ENCODE peak calls at places on chromosomes 11 and 22, in seven cellular contexts. One of them, this sample, is unnamed.

GRCh38 chr11:67441082-67441683 is 2.1 kb downstream of the CORO1B start:
- DNase-seq in stomach: no peak
- DNase-seq in ovary: no peak
- DNase-seq in HCT116: no peak
- DNase-seq in body of pancreas: no peak
- DNase-seq in adrenal gland: no peak
- DNase-seq in NB4: peak
- DNase-seq in this sample: no peak

GRCh38 chr11:72228844-72229231 is 4.3 kb downstream of the INPPL1 start:
- DNase-seq in adrenal gland: peak
- DNase-seq in HCT116: no peak
- DNase-seq in ovary: no peak
- DNase-seq in stomach: peak
- DNase-seq in NB4: no peak
- DNase-seq in body of pancreas: no peak
- DNase-seq in this sample: no peak

GRCh38 chr22:46610345-46610744 is 9.8 kb upstream of the GRAMD4 start:
- DNase-seq in HCT116: no peak
- DNase-seq in adrenal gland: no peak
- DNase-seq in NB4: no peak
- DNase-seq in ovary: no peak
- DNase-seq in body of pancreas: no peak
- DNase-seq in stomach: no peak
- DNase-seq in this sample: no peak

GRCh38 chr11:6057452-6057851 is 26.9 kb upstream of the OR56A1 start:
- DNase-seq in adrenal gland: no peak
- DNase-seq in HCT116: no peak
- DNase-seq in body of pancreas: no peak
- DNase-seq in NB4: peak
- DNase-seq in stomach: no peak
- DNase-seq in ovary: no peak
- DNase-seq in this sample: no peak

GRCh38 chr11:123481647-123482046 is 51.6 kb downstream of the GRAMD1B start:
- DNase-seq in adrenal gland: no peak
- DNase-seq in body of pancreas: no peak
- DNase-seq in stomach: no peak
- DNase-seq in NB4: peak
- DNase-seq in ovary: no peak
- DNase-seq in HCT116: no peak
- DNase-seq in this sample: no peak

GRCh38 chr22:49329636-49330035 is 498.0 kb downstream of the BRD1 start:
- DNase-seq in HCT116: no peak
- DNase-seq in ovary: no peak
- DNase-seq in adrenal gland: no peak
- DNase-seq in NB4: no peak
- DNase-seq in stomach: peak
- DNase-seq in body of pancreas: no peak
- DNase-seq in this sample: no peak

GRCh38 chr11:127003260-127003981 is 2.9 kb upstream of the KIRREL3 start:
- DNase-seq in body of pancreas: no peak
- DNase-seq in ovary: no peak
- DNase-seq in NB4: peak
- DNase-seq in adrenal gland: peak
- DNase-seq in stomach: no peak
- DNase-seq in HCT116: no peak
- DNase-seq in this sample: no peak

GRCh38 chr11:44945639-44946038 is 5.0 kb downstream of the TP53I11 start:
- DNase-seq in adrenal gland: no peak
- DNase-seq in NB4: no peak
- DNase-seq in stomach: no peak
- DNase-seq in HCT116: no peak
- DNase-seq in ovary: no peak
- DNase-seq in body of pancreas: no peak
- DNase-seq in this sample: no peak

GRCh38 chr11:70226967-70227366 is 23.9 kb downstream of the FADD start:
- DNase-seq in stomach: no peak
- DNase-seq in NB4: peak
- DNase-seq in adrenal gland: no peak
- DNase-seq in body of pancreas: no peak
- DNase-seq in ovary: no peak
- DNase-seq in HCT116: peak
- DNase-seq in this sample: peak

GRCh38 chr11:69396948-69397307 is 84.5 kb upstream of the LINC01488 start:
- DNase-seq in HCT116: no peak
- DNase-seq in body of pancreas: no peak
- DNase-seq in adrenal gland: no peak
- DNase-seq in ovary: no peak
- DNase-seq in stomach: no peak
- DNase-seq in NB4: no peak
- DNase-seq in this sample: no peak

GRCh38 chr11:111775024-111775710 is 9.0 kb upstream of the PPP2R1B start:
- DNase-seq in ovary: peak
- DNase-seq in NB4: no peak
- DNase-seq in body of pancreas: peak
- DNase-seq in stomach: peak
- DNase-seq in HCT116: no peak
- DNase-seq in adrenal gland: no peak
- DNase-seq in this sample: no peak

GRCh38 chr11:30420233-30420787 is 97.4 kb downstream of the ARL14EP start:
- DNase-seq in adrenal gland: no peak
- DNase-seq in stomach: no peak
- DNase-seq in HCT116: no peak
- DNase-seq in body of pancreas: no peak
- DNase-seq in ovary: no peak
- DNase-seq in NB4: no peak
- DNase-seq in this sample: no peak

GRCh38 chr11:61923166-61924015 is 6.0 kb upstream of the RAB3IL1 start:
- DNase-seq in NB4: no peak
- DNase-seq in adrenal gland: peak
- DNase-seq in stomach: peak
- DNase-seq in ovary: peak
- DNase-seq in HCT116: no peak
- DNase-seq in body of pancreas: peak
- DNase-seq in this sample: peak

GRCh38 chr11:124070906-124071621 is 29.9 kb upstream of the OR10G7 start:
- DNase-seq in HCT116: peak
- DNase-seq in NB4: peak
- DNase-seq in adrenal gland: peak
- DNase-seq in stomach: peak
- DNase-seq in ovary: peak
- DNase-seq in body of pancreas: peak
- DNase-seq in this sample: no peak

GRCh38 chr11:124315052-124315451 is 1.3 kb upstream of the OR8D1 start:
- DNase-seq in adrenal gland: no peak
- DNase-seq in body of pancreas: no peak
- DNase-seq in NB4: no peak
- DNase-seq in HCT116: no peak
- DNase-seq in ovary: no peak
- DNase-seq in stomach: no peak
- DNase-seq in this sample: no peak

GRCh38 chr11:110032957-110033570 is 60.1 kb upstream of the ZC3H12C start:
- DNase-seq in ovary: no peak
- DNase-seq in HCT116: no peak
- DNase-seq in NB4: no peak
- DNase-seq in body of pancreas: no peak
- DNase-seq in stomach: no peak
- DNase-seq in adrenal gland: no peak
- DNase-seq in this sample: no peak

GRCh38 chr22:33480118-33480517 is 421.9 kb upstream of the SYN3 start:
- DNase-seq in body of pancreas: no peak
- DNase-seq in HCT116: no peak
- DNase-seq in NB4: no peak
- DNase-seq in ovary: no peak
- DNase-seq in stomach: no peak
- DNase-seq in adrenal gland: no peak
- DNase-seq in this sample: no peak

GRCh38 chr11:17506314-17506713 is 29.7 kb upstream of the ABCC8 start:
- DNase-seq in NB4: peak
- DNase-seq in HCT116: no peak
- DNase-seq in ovary: no peak
- DNase-seq in stomach: no peak
- DNase-seq in adrenal gland: no peak
- DNase-seq in body of pancreas: no peak
- DNase-seq in this sample: no peak

GRCh38 chr11:36037031-36037430 is 93.2 kb downstream of the LDLRAD3 start:
- DNase-seq in NB4: no peak
- DNase-seq in adrenal gland: peak
- DNase-seq in HCT116: no peak
- DNase-seq in ovary: peak
- DNase-seq in body of pancreas: peak
- DNase-seq in stomach: no peak
- DNase-seq in this sample: no peak

GRCh38 chr22:38239101-38239761 is 33.6 kb downstream of the TMEM184B start:
- DNase-seq in stomach: no peak
- DNase-seq in NB4: no peak
- DNase-seq in adrenal gland: peak
- DNase-seq in ovary: no peak
- DNase-seq in HCT116: no peak
- DNase-seq in body of pancreas: no peak
- DNase-seq in this sample: no peak

GRCh38 chr11:94958118-94958517 is 15.2 kb downstream of the CWC15 start:
- DNase-seq in body of pancreas: no peak
- DNase-seq in HCT116: no peak
- DNase-seq in adrenal gland: no peak
- DNase-seq in NB4: no peak
- DNase-seq in ovary: no peak
- DNase-seq in stomach: no peak
- DNase-seq in this sample: no peak

GRCh38 chr11:10208045-10208674 is 85.9 kb downstream of the SBF2 start:
- DNase-seq in stomach: no peak
- DNase-seq in adrenal gland: no peak
- DNase-seq in NB4: peak
- DNase-seq in body of pancreas: no peak
- DNase-seq in ovary: no peak
- DNase-seq in HCT116: peak
- DNase-seq in this sample: peak

GRCh38 chr11:64870893-64871849 is 7.2 kb downstream of the EHD1 start:
- DNase-seq in ovary: no peak
- DNase-seq in adrenal gland: no peak
- DNase-seq in body of pancreas: no peak
- DNase-seq in HCT116: no peak
- DNase-seq in NB4: no peak
- DNase-seq in stomach: no peak
- DNase-seq in this sample: no peak
- TF ChIP-seq POLR2A in ovary: no peak
- TF ChIP-seq POLR2A in adrenal gland: no peak
- TF ChIP-seq POLR2A in body of pancreas: no peak
- TF ChIP-seq POLR2A in HCT116: no peak
- TF ChIP-seq POLR2A in NB4: no peak
- TF ChIP-seq POLR2A in stomach: no peak
- TF ChIP-seq POLR2A in this sample: no peak

GRCh38 chr11:117178210-117179034 is at the start of gene SIDT2:
- DNase-seq in stomach: peak
- DNase-seq in body of pancreas: peak
- DNase-seq in HCT116: peak
- DNase-seq in adrenal gland: peak
- DNase-seq in NB4: peak
- DNase-seq in ovary: peak
- DNase-seq in this sample: peak
- TF ChIP-seq POLR2A in stomach: peak
- TF ChIP-seq POLR2A in body of pancreas: peak
- TF ChIP-seq POLR2A in HCT116: no peak
- TF ChIP-seq POLR2A in adrenal gland: peak
- TF ChIP-seq POLR2A in NB4: no peak
- TF ChIP-seq POLR2A in ovary: peak
- TF ChIP-seq POLR2A in this sample: peak

DNA sequence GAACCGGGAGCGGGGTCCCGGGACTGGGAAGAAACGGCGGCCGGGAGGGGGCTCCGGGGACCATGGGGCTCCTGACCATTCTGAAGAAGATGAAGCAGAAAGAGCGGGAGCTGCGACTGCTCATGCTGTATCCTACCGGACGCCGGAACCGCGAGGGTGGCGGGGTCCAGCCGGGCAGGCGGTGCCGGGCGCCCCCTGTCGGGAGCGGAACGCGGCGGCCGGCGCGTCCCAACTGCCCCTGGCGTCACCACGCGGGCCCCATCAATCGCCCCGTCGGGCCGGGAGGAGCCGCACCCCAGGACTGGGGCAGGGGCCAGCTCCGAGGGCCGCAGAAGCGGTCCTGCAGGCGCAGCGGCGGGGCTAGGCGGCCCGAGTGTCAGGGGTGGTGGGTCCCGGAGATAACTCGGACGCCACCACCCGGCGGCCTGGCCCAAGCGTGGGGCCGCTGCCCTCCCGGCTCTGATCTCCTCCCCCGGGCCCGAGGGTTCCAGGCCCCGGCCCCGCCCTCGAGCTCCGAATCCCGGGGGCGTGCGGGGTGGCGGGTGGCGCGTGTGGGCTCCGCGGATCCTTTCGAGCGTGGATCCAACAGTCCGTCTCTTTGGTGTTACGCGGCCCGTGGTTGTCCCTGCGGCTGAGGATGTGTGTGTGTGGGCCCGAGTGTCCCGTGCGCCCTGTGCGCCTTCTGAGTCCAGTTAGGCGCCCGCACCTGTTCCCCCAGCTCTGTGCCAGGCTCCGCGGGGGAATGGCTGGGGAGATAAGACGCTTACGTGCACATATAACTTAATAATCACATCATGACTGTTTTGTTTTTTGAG is at the start of gene ARL2:
- DNase-seq in HCT116: no peak
- DNase-seq in stomach: peak
- DNase-seq in NB4: no peak
- DNase-seq in adrenal gland: no peak
- DNase-seq in ovary: no peak
- DNase-seq in body of pancreas: no peak
- DNase-seq in this sample: peak
- TF ChIP-seq POLR2A in HCT116: peak
- TF ChIP-seq POLR2A in stomach: no peak
- TF ChIP-seq POLR2A in NB4: peak
- TF ChIP-seq POLR2A in adrenal gland: peak
- TF ChIP-seq POLR2A in ovary: peak
- TF ChIP-seq POLR2A in body of pancreas: no peak
- TF ChIP-seq POLR2A in this sample: peak

GRCh38 chr22:31346733-31347250 is 646 bp upstream of the PATZ1 start:
- DNase-seq in HCT116: no peak
- DNase-seq in stomach: peak
- DNase-seq in ovary: peak
- DNase-seq in body of pancreas: peak
- DNase-seq in adrenal gland: peak
- DNase-seq in NB4: peak
- DNase-seq in this sample: peak
- TF ChIP-seq POLR2A in HCT116: no peak
- TF ChIP-seq POLR2A in stomach: no peak
- TF ChIP-seq POLR2A in ovary: no peak
- TF ChIP-seq POLR2A in body of pancreas: peak
- TF ChIP-seq POLR2A in adrenal gland: no peak
- TF ChIP-seq POLR2A in NB4: peak
- TF ChIP-seq POLR2A in this sample: peak

GRCh38 chr11:82883853-82884252 is 16.4 kb downstream of the PRCP start:
- DNase-seq in body of pancreas: no peak
- DNase-seq in stomach: no peak
- DNase-seq in adrenal gland: no peak
- DNase-seq in ovary: no peak
- DNase-seq in HCT116: no peak
- DNase-seq in NB4: no peak
- DNase-seq in this sample: no peak
- TF ChIP-seq POLR2A in body of pancreas: no peak
- TF ChIP-seq POLR2A in stomach: no peak
- TF ChIP-seq POLR2A in adrenal gland: no peak
- TF ChIP-seq POLR2A in ovary: no peak
- TF ChIP-seq POLR2A in HCT116: no peak
- TF ChIP-seq POLR2A in NB4: no peak
- TF ChIP-seq POLR2A in this sample: no peak